ENCODE peak calls at places on chromosome 3, in eight cellular contexts. One of them, this sample, is unnamed.

GRCh38 chr3:188578579-188579363 is 424.8 kb downstream of the LPP start:
- DNase-seq in GM03348: peak; percentile 76
- DNase-seq in breast epithelium: peak; percentile 53
- DNase-seq in astrocyte of the hippocampus: peak; percentile 89
- DNase-seq in esophagus muscularis mucosa: peak; percentile 93
- DNase-seq in adrenal gland: peak; percentile 43
- DNase-seq in GM23338: no peak
- DNase-seq in NCI-H774: no peak
- DNase-seq in this sample: peak; percentile 86

GRCh38 chr3:179247289-179248020 is 3.5 kb downstream of the KCNMB3 start:
- DNase-seq in astrocyte of the hippocampus: no peak
- DNase-seq in esophagus muscularis mucosa: no peak
- DNase-seq in breast epithelium: no peak
- DNase-seq in GM23338: no peak
- DNase-seq in adrenal gland: no peak
- DNase-seq in NCI-H774: no peak
- DNase-seq in GM03348: no peak
- DNase-seq in this sample: no peak

GRCh38 chr3:147415337-147415736 is 6.2 kb downstream of the ZIC1 start:
- DNase-seq in GM23338: peak; percentile 58
- DNase-seq in astrocyte of the hippocampus: no peak
- DNase-seq in breast epithelium: no peak
- DNase-seq in GM03348: no peak
- DNase-seq in esophagus muscularis mucosa: no peak
- DNase-seq in adrenal gland: no peak
- DNase-seq in NCI-H774: no peak
- DNase-seq in this sample: no peak

GRCh38 chr3:39038165-39038564 is 13.6 kb downstream of the SCN11A start:
- DNase-seq in GM03348: peak; percentile 43
- DNase-seq in GM23338: no peak
- DNase-seq in breast epithelium: no peak
- DNase-seq in adrenal gland: no peak
- DNase-seq in astrocyte of the hippocampus: peak; percentile 38
- DNase-seq in esophagus muscularis mucosa: no peak
- DNase-seq in NCI-H774: no peak
- DNase-seq in this sample: peak; percentile 87

GRCh38 chr3:115081444-115081843 is 65.6 kb downstream of the ZBTB20 start:
- DNase-seq in esophagus muscularis mucosa: no peak
- DNase-seq in adrenal gland: no peak
- DNase-seq in NCI-H774: no peak
- DNase-seq in breast epithelium: no peak
- DNase-seq in astrocyte of the hippocampus: no peak
- DNase-seq in GM23338: no peak
- DNase-seq in GM03348: no peak
- DNase-seq in this sample: no peak

GRCh38 chr3:184757010-184757651 is 45.3 kb upstream of the MAGEF1 start:
- DNase-seq in GM23338: peak; percentile 46
- DNase-seq in NCI-H774: no peak
- DNase-seq in esophagus muscularis mucosa: no peak
- DNase-seq in astrocyte of the hippocampus: no peak
- DNase-seq in GM03348: peak; percentile 93
- DNase-seq in breast epithelium: no peak
- DNase-seq in adrenal gland: peak; percentile 48
- DNase-seq in this sample: peak; percentile 95

GRCh38 chr3:150956376-150956775 is 16.2 kb downstream of the CLRN1 start:
- DNase-seq in esophagus muscularis mucosa: no peak
- DNase-seq in adrenal gland: peak; percentile 34
- DNase-seq in GM03348: peak; percentile 29
- DNase-seq in breast epithelium: no peak
- DNase-seq in astrocyte of the hippocampus: peak; percentile 67
- DNase-seq in GM23338: no peak
- DNase-seq in NCI-H774: no peak
- DNase-seq in this sample: peak; percentile 73

GRCh38 chr3:159322322-159322939 is 520.6 kb downstream of the MFSD1 start:
- DNase-seq in NCI-H774: no peak
- DNase-seq in GM23338: peak; percentile 76
- DNase-seq in breast epithelium: no peak
- DNase-seq in adrenal gland: peak; percentile 50
- DNase-seq in GM03348: peak; percentile 68
- DNase-seq in esophagus muscularis mucosa: no peak
- DNase-seq in astrocyte of the hippocampus: peak; percentile 33
- DNase-seq in this sample: peak; percentile 31

GRCh38 chr3:134371542-134372324 is 2.5 kb downstream of the AMOTL2 start:
- DNase-seq in NCI-H774: no peak
- DNase-seq in esophagus muscularis mucosa: no peak
- DNase-seq in astrocyte of the hippocampus: peak; percentile 48
- DNase-seq in GM03348: no peak
- DNase-seq in GM23338: no peak
- DNase-seq in adrenal gland: no peak
- DNase-seq in breast epithelium: no peak
- DNase-seq in this sample: peak; percentile 69

GRCh38 chr3:108420926-108421325 is 89.5 kb downstream of the MYH15 start:
- DNase-seq in astrocyte of the hippocampus: peak; percentile 69
- DNase-seq in NCI-H774: no peak
- DNase-seq in adrenal gland: no peak
- DNase-seq in GM23338: no peak
- DNase-seq in esophagus muscularis mucosa: no peak
- DNase-seq in breast epithelium: no peak
- DNase-seq in GM03348: peak; percentile 36
- DNase-seq in this sample: peak; percentile 97

GRCh38 chr3:177772908-177773557 is 575.8 kb upstream of the TBL1XR1 start:
- DNase-seq in astrocyte of the hippocampus: no peak
- DNase-seq in breast epithelium: no peak
- DNase-seq in esophagus muscularis mucosa: no peak
- DNase-seq in GM23338: no peak
- DNase-seq in NCI-H774: peak; percentile 41
- DNase-seq in GM03348: no peak
- DNase-seq in adrenal gland: no peak
- DNase-seq in this sample: no peak

GRCh38 chr3:52845691-52846426 is 11.0 kb upstream of the MUSTN1 start:
- DNase-seq in GM23338: peak; percentile 47
- DNase-seq in adrenal gland: no peak
- DNase-seq in breast epithelium: no peak
- DNase-seq in esophagus muscularis mucosa: no peak
- DNase-seq in GM03348: peak; percentile 56
- DNase-seq in NCI-H774: no peak
- DNase-seq in astrocyte of the hippocampus: no peak
- DNase-seq in this sample: peak; percentile 17

GRCh38 chr3:151445283-151446001 is 15.4 kb downstream of the IGSF10 start:
- DNase-seq in GM03348: peak; percentile 84
- DNase-seq in astrocyte of the hippocampus: peak; percentile 88
- DNase-seq in esophagus muscularis mucosa: no peak
- DNase-seq in NCI-H774: no peak
- DNase-seq in breast epithelium: peak; percentile 37
- DNase-seq in adrenal gland: no peak
- DNase-seq in GM23338: no peak
- DNase-seq in this sample: peak; percentile 94

GRCh38 chr3:52873433-52874159 is 23.8 kb downstream of the STIMATE start:
- DNase-seq in breast epithelium: no peak
- DNase-seq in NCI-H774: no peak
- DNase-seq in astrocyte of the hippocampus: peak; percentile 44
- DNase-seq in adrenal gland: no peak
- DNase-seq in esophagus muscularis mucosa: no peak
- DNase-seq in GM23338: peak; percentile 41
- DNase-seq in GM03348: no peak
- DNase-seq in this sample: peak; percentile 65

GRCh38 chr3:98602078-98602678 is 8.8 kb upstream of the CPOX start:
- DNase-seq in esophagus muscularis mucosa: no peak
- DNase-seq in GM23338: peak; percentile 74
- DNase-seq in breast epithelium: no peak
- DNase-seq in adrenal gland: peak; percentile 66
- DNase-seq in astrocyte of the hippocampus: peak; percentile 78
- DNase-seq in GM03348: peak; percentile 71
- DNase-seq in NCI-H774: peak; percentile 36
- DNase-seq in this sample: peak; percentile 78

GRCh38 chr3:25781758-25782594 is 1.3 kb downstream of the NGLY1 start:
- DNase-seq in esophagus muscularis mucosa: no peak
- DNase-seq in GM23338: no peak
- DNase-seq in GM03348: no peak
- DNase-seq in breast epithelium: no peak
- DNase-seq in adrenal gland: no peak
- DNase-seq in NCI-H774: no peak
- DNase-seq in astrocyte of the hippocampus: no peak
- DNase-seq in this sample: no peak

GRCh38 chr3:184361932-184362667 is 590 bp downstream of the POLR2H start:
- DNase-seq in astrocyte of the hippocampus: peak; percentile 78
- DNase-seq in esophagus muscularis mucosa: peak; percentile 93
- DNase-seq in adrenal gland: peak; percentile 83
- DNase-seq in GM03348: peak; percentile 68
- DNase-seq in breast epithelium: peak; percentile 67
- DNase-seq in NCI-H774: peak; percentile 90
- DNase-seq in GM23338: peak; percentile 54
- DNase-seq in this sample: peak; percentile 72

GRCh38 chr3:10213156-10213792 is 35.0 kb upstream of the TATDN2 start:
- DNase-seq in NCI-H774: no peak
- DNase-seq in GM23338: no peak
- DNase-seq in esophagus muscularis mucosa: no peak
- DNase-seq in GM03348: no peak
- DNase-seq in breast epithelium: no peak
- DNase-seq in adrenal gland: no peak
- DNase-seq in astrocyte of the hippocampus: no peak
- DNase-seq in this sample: no peak

This sample was measured in GM23248.